ENCODE peak calls at places on chromosomes 16 and 17, in five cellular contexts. R, K, U, O and E are unnamed samples.

GRCh38 chr16:62692685-62693084 is 656.4 kb upstream of the CDH8 start:
- DNase-seq in U (no peak), R (no peak), K (no peak), O (no peak), E (no peak)

GRCh38 chr17:67575325-67575724 is 142.4 kb upstream of the NOL11 start:
- DNase-seq in K (no peak), U (no peak), R (no peak), O (no peak), E (no peak)

GRCh38 chr17:39677581-39678339 is 9.5 kb downstream of the PNMT start:
- DNase-seq in K (no peak), R (no peak), O (no peak), U (peak), E (no peak)

GRCh38 chr17:70597774-70598173 is 428.4 kb downstream of the KCNJ2 start:
- DNase-seq in U (no peak), O (no peak), R (no peak), K (no peak), E (no peak)

GRCh38 chr17:37791434-37791833 is 46.6 kb upstream of the HNF1B start:
- DNase-seq in K (no peak), O (peak), U (no peak), R (peak), E (no peak)

GRCh38 chr16:22813223-22813945 is 578 bp upstream of the HS3ST2 start:
- DNase-seq in R (no peak), U (peak), O (peak), K (no peak), E (no peak)

GRCh38 chr16:17416461-17417221 is 54.1 kb downstream of the XYLT1 start:
- DNase-seq in U (peak), K (no peak), O (peak), R (no peak), E (no peak)

GRCh38 chr17:78722101-78722761 is 59.8 kb downstream of the CYTH1 start:
- DNase-seq in K (no peak), R (no peak), U (peak), O (no peak), E (no peak)

GRCh38 chr17:77564278-77564920 is 394.1 kb upstream of the TNRC6C start:
- DNase-seq in K (no peak), O (no peak), R (no peak), U (no peak), E (no peak)

GRCh38 chr17:77884019-77884418 is 74.5 kb upstream of the TNRC6C start:
- DNase-seq in O (no peak), K (no peak), R (no peak), U (peak), E (no peak)

GRCh38 chr17:46061435-46061834 is 62.4 kb downstream of the STH start:
- DNase-seq in U (no peak), R (no peak), K (no peak), O (peak), E (no peak)

GRCh38 chr16:80656731-80657150 is 115.9 kb downstream of the DYNLRB2 start:
- DNase-seq in U (no peak), K (no peak), R (no peak), O (no peak), E (no peak)

GRCh38 chr17:48121921-48122650 is 14.5 kb downstream of the SNX11 start:
- DNase-seq in R (no peak), O (no peak), U (no peak), K (no peak), E (no peak)

GRCh38 chr17:31935512-31935911 is 1.3 kb upstream of the SUZ12 start:
- DNase-seq in O (no peak), U (no peak), K (no peak), R (no peak), E (no peak)

GRCh38 chr17:79651751-79652150 is 40.9 kb upstream of the RBFOX3 start:
- DNase-seq in O (no peak), R (no peak), U (no peak), K (no peak), E (no peak)

GRCh38 chr17:48835971-48836370 is 5.1 kb downstream of the CALCOCO2 start:
- DNase-seq in K (no peak), U (no peak), R (no peak), O (no peak), E (no peak)

GRCh38 chr17:44007346-44008204 is 3.2 kb downstream of the NAGS start:
- DNase-seq in K (no peak), U (peak), R (no peak), O (no peak), E (no peak)

DNA sequence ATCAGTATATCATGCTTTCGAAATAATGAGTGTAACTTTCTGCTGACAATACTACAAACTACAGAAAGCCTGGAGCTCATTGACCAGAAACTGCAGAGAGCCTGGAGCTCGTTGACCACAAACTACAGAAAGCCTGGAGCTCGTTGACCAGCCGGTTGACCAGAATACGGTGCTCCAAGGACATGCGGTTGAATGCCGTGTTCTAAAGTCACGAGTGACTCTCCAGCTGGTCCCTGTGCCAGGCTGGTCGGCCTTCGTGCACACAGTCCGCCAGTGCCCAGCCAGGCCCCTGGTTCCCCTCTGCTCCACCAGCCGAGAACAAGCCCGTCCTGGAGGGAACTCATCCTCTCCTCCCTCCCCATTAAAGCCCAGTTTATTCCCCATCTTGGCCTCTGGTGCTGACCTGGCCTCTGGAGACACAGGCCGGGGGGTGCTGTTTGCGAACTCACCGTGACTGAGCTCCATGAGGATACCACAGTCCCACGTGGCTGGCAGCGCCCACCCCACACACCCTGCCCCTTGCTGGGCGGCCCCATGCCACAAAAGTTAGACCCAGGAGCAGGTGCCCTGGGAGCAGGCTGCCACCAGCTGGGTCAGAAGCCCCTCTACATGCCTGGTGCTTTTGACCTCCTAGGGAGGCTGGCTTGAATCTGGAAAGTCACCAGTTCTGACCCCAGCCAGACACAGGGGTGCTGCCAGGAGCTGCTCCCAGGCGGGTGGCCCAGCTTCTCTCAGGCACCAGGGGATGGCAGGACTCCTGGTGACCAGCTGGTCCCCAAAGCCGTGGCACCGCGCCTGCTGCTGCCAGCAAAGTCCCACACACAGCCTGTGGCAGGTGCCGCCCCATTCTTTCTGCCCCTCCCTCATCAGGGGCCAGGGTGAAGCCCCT is 15.5 kb upstream of the CDH15 start:
- DNase-seq in K (no peak), O (no peak), U (no peak), R (no peak), E (no peak)
- TF ChIP-seq CTCF in K (no peak), O (no peak), U (no peak), R (no peak), E (no peak)

DNA sequence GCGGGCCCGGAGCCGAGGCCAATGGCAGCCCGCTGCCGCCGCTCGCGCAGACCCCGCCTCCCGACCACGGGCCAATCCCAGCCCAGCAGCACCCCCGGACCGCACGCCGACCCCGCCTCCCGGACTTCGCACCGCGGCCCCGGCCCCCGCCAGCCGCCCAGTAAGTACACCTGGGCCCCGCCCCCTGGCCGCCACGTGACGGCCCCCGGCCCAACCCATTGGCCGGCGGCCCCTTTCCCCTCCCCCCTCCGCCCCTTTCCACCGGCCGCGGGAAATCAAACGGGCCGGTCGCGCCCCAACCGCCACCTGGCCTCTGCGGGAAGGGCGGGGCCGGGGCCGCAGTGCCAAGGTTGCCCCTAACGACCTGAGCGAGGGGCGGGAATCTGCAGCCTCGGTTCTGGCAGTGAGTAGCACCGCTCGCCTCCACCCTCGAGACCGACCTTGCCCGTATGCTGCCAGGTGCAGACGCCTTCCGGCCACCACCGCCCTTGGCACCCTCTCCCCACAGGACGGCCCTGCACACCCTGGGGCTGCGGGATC is at the start of gene YBX2:
- DNase-seq in K (no peak), O (no peak), R (no peak), U (peak), E (no peak)
- H3K4me3 ChIP-seq in K (peak), O (no peak), R (peak), U (peak), E (no peak)

DNA sequence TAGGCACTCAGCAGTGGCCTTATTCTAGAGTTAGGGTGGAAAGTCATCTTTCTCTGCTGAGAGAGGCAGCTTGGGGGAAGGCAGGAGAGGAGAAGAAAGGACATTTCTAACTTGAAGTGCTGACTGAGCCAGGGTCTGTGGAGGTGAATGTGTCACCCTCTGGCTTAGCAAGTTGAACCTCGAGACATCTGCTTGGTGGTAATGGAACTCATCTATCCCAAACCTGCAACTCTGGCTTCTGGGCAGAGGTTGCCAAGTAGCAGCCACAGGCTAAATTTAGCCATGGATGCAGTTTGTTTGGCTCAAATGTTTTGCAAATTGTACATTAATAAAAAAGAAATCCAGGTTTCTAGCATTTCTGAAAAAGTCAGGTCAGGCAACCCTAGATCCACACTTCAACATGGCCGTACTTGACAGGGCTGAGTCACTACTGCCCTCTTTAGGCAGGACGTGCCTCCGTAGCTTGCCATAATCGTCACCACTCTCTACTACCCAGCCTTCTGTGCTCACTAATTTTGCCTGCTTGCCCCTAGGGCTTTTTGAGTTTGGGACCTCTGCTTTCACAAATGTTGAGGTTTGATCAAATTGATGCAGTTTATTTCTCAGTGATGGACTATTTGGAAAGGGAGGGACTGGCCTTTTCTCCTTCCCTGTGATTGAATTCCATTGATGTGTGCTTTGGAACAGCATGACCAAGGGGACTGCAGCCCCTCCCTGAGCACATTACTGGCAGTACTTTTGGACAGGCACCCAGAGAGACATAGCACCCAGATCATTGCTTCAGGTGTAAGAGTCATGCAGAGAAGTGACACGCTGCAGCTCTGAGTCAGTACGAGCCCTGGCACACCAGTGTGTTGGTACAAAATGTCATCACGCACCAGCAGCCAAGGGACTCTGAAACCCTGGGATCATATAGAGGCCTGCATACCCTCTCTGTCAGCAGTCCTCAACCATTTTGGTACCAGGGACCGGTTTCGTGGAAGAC is 5.2 kb downstream of the CDH13 start:
- DNase-seq in R (no peak), O (no peak), U (no peak), K (no peak), E (no peak)
- TF ChIP-seq CTCF in R (peak), O (peak), U (peak), K (peak), E (peak)

DNA sequence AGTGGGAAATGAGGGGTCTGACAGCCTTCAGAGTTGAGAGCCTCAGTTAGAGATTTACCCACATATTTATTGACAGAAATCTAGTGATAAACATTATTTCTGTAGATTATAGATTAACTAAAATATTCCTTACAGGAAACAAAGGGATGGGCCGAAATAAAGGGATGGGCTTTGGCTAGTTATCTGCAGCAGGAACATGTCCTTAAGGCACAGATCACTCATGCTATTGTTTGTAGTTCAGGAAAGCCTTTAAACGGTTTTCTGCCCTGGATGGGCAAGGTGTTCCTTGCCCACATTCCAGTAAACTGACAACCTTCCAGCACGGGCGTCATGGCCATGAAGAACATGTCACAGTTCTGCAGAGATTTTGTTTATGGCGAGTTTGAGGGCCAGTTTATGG is 154.8 kb upstream of the TOM1L1 start:
- DNase-seq in U (no peak), R (no peak), K (no peak), O (no peak), E (no peak)
- H3K4me3 ChIP-seq in U (no peak), R (no peak), K (no peak), O (no peak), E (no peak)

DNA sequence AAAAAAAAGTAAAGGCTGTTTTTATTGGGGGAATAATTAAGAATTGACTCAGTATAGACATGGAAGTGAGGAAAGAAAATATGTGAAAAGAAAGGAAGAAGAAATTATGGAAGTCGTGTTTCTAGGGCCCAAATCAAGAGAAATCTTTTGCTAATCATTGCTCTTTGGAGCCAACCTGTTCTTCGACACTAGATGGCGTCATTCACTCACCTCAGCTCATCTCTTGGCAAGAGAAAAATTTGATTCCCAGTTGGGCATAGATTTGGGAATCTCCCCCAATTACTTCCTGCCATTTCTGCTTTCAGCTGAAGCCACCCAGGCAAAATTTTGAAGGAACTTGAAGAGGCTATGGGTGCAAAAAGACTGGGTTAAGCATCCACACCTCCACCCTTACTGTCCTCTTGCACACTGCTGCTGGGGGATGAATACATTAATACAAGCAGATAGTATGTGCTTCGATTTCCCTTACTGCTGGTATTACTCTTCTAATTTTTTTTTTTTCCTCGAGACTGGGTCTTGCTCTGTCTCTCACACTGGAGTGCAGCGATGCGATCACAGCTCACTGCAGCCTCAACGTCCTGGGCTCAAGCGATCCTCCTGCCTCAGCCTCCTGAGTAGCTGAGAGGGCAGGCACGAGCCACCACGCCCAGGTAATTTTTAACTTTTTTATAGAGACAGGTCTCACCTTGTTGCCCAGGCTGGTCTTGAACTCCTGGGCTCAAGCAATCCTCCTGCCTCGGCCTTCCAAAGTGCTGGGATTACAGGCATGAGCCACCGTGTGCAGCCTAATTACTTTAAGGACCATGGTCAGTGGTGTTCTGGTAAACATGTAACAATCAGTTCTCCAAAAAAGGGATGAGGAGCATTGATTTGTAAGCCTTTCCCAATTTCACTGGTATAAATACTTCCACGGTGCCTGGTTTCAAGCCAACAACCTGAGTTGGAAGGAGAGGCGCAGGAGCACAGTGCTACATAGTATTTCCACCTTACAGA is 13.5 kb downstream of the PSMD7 start:
- DNase-seq in K (peak), U (no peak), R (no peak), O (peak), E (peak)
- TF ChIP-seq CTCF in K (peak), U (peak), R (peak), O (peak), E (peak)